ENCODE peak calls at places on chromosomes 6 and 20, in eight cellular contexts. I, U, V, W, C, J, Z and T are unnamed samples.

GRCh38 chr20:37239026-37239451 is 22.6 kb downstream of the GHRH start:
- DNase-seq in I (no peak), U (no peak), V (peak), W (no peak), C (no peak), J (no peak), Z (no peak), T (no peak)

GRCh38 chr6:163123098-163123497 is 291.4 kb upstream of the QKI start:
- DNase-seq in I (no peak), U (no peak), V (no peak), W (no peak), C (no peak), J (no peak), Z (no peak), T (no peak)

GRCh38 chr6:116352515-116353471 is 18.0 kb upstream of the DSE start:
- DNase-seq in I (peak), U (peak), V (no peak), W (no peak), C (no peak), J (no peak), Z (peak), T (no peak)

GRCh38 chr6:5712349-5713215 is 294.1 kb downstream of the NRN1 start:
- DNase-seq in I (no peak), U (no peak), V (no peak), W (no peak), C (no peak), J (no peak), Z (no peak), T (no peak)

GRCh38 chr20:25623225-25623735 is 534 bp downstream of the NANP start:
- DNase-seq in I (no peak), U (peak), V (no peak), W (peak), C (peak), J (peak), Z (peak), T (no peak)

GRCh38 chr20:35334511-35335101 is 42.4 kb upstream of the FAM83C start:
- DNase-seq in I (no peak), U (no peak), V (no peak), W (no peak), C (no peak), J (no peak), Z (no peak), T (no peak)

GRCh38 chr6:163886394-163886793 is 471.9 kb downstream of the QKI start:
- DNase-seq in I (no peak), U (no peak), V (no peak), W (no peak), C (no peak), J (no peak), Z (no peak), T (no peak)

GRCh38 chr20:39289316-39289715 is 327.2 kb downstream of the DHX35 start:
- DNase-seq in I (no peak), U (no peak), V (no peak), W (peak), C (no peak), J (no peak), Z (no peak), T (no peak)

GRCh38 chr6:20691185-20691584 is 156.9 kb downstream of the CDKAL1 start:
- DNase-seq in I (no peak), U (no peak), V (peak), W (no peak), C (no peak), J (no peak), Z (no peak), T (no peak)

GRCh38 chr20:18287546-18287914 is 797 bp upstream of the ZNF133 start:
- DNase-seq in I (no peak), U (peak), V (no peak), W (peak), C (no peak), J (no peak), Z (no peak), T (no peak)

GRCh38 chr6:46549155-46549554 is 57.9 kb upstream of the RCAN2 start:
- DNase-seq in I (no peak), U (no peak), V (no peak), W (no peak), C (no peak), J (no peak), Z (no peak), T (peak)

GRCh38 chr20:39036011-39036410 is 73.9 kb downstream of the DHX35 start:
- DNase-seq in I (no peak), U (peak), V (no peak), W (no peak), C (no peak), J (no peak), Z (no peak), T (no peak)

GRCh38 chr6:167767715-167768107 is 59.0 kb upstream of the AFDN start:
- DNase-seq in I (no peak), U (no peak), V (no peak), W (no peak), C (no peak), J (no peak), Z (no peak), T (no peak)

GRCh38 chr6:119347466-119348307 is 1.9 kb downstream of the MAN1A1 start:
- DNase-seq in I (no peak), U (peak), V (no peak), W (peak), C (peak), J (peak), Z (no peak), T (no peak)

GRCh38 chr20:35151739-35152138 is 4.6 kb upstream of the EDEM2 start:
- DNase-seq in I (no peak), U (peak), V (no peak), W (no peak), C (no peak), J (no peak), Z (no peak), T (no peak)

GRCh38 chr6:170224694-170225660 is 65.9 kb downstream of the DLL1 start:
- DNase-seq in I (peak), U (no peak), V (peak), W (no peak), C (no peak), J (no peak), Z (peak), T (peak)

GRCh38 chr6:20564269-20564668 is 30.0 kb downstream of the CDKAL1 start:
- DNase-seq in I (peak), U (peak), V (peak), W (peak), C (no peak), J (no peak), Z (peak), T (no peak)

GRCh38 chr6:7144810-7145209 is 37.0 kb downstream of the RREB1 start:
- DNase-seq in I (no peak), U (no peak), V (no peak), W (no peak), C (no peak), J (no peak), Z (no peak), T (no peak)

GRCh38 chr6:26543953-26544352 is 5.8 kb downstream of the HMGN4 start:
- DNase-seq in I (peak), U (peak), V (peak), W (peak), C (peak), J (no peak), Z (peak), T (no peak)

GRCh38 chr20:34066476-34067090 is 45.5 kb downstream of the EIF2S2 start:
- DNase-seq in I (no peak), U (no peak), V (no peak), W (no peak), C (no peak), J (no peak), Z (peak), T (no peak)

GRCh38 chr6:139881728-139882211 is 507.3 kb upstream of the CITED2 start:
- DNase-seq in I (peak), U (peak), V (peak), W (peak), C (no peak), J (no peak), Z (peak), T (no peak)

GRCh38 chr20:38932457-38933120 is 6.4 kb downstream of the FAM83D start:
- DNase-seq in I (no peak), U (peak), V (no peak), W (no peak), C (no peak), J (no peak), Z (peak), T (no peak)

GRCh38 chr6:75524322-75524972 is 30.8 kb upstream of the FILIP1 start:
- DNase-seq in I (peak), U (peak), V (no peak), W (no peak), C (no peak), J (no peak), Z (peak), T (peak)

GRCh38 chr6:21075986-21076385 is 517.6 kb upstream of the SOX4 start:
- DNase-seq in I (no peak), U (no peak), V (no peak), W (no peak), C (no peak), J (no peak), Z (no peak), T (no peak)

GRCh38 chr20:41865938-41866337 is 247.8 kb upstream of the CHD6 start:
- DNase-seq in I (no peak), U (no peak), V (no peak), W (no peak), C (no peak), J (no peak), Z (no peak), T (no peak)

GRCh38 chr20:49482621-49483017 is at the start of gene KCNB1:
- DNase-seq in I (peak), U (peak), V (no peak), W (peak), C (peak), J (peak), Z (peak), T (no peak)

GRCh38 chr20:49245921-49246740 is 26.9 kb downstream of the DDX27 start:
- DNase-seq in I (peak), U (peak), V (peak), W (peak), C (peak), J (peak), Z (peak), T (peak)

GRCh38 chr6:144664947-144665346 is 379.8 kb downstream of the UTRN start:
- DNase-seq in I (no peak), U (no peak), V (no peak), W (no peak), C (no peak), J (no peak), Z (no peak), T (no peak)